ENCODE peak calls at places on chromosomes 5 and 9, in ten cellular contexts. J is CD8-positive, alpha-beta T cell; U is SJSA1; E is right atrium auricular region; W is iris pigment epithelial cell; G is KBM-7; P is PC-3; R is astrocyte of the cerebellum; C is activated CD4-positive, alpha-beta T cell treated with anti-CD3 and anti-CD28 coated beads, Interleukin-2, amount 50 U/mL, for 1 hour; S is HT-29. K is an unnamed sample.
A peak's percentile ranks its signal among the peaks of the same experiment; 100 is the strongest.

GRCh38 chr9:116237456-116237855 is 83.9 kb downstream of the PAPPA start:
- DNase-seq in S (no peak), G (no peak), R (no peak), C (no peak), J (no peak), P (no peak), E (no peak), U (no peak), W (no peak), K (no peak)

GRCh38 chr5:17346811-17347210 is 129.4 kb downstream of the BASP1 start:
- DNase-seq in J (no peak), P (no peak), U (no peak), R (no peak), C (no peak), S (no peak), E (no peak), G (no peak), W (peak; percentile 65), K (no peak)

GRCh38 chr5:95080456-95080855 is 204.4 kb downstream of the MCTP1 start:
- DNase-seq in C (no peak), J (no peak), P (no peak), U (no peak), R (no peak), W (peak; percentile 29), G (no peak), E (no peak), S (peak; percentile 13), K (no peak)

GRCh38 chr5:164422400-164422799 is 917.0 kb downstream of the MAT2B start:
- DNase-seq in P (no peak), J (no peak), S (peak; percentile 34), W (peak; percentile 32), R (no peak), U (no peak), C (no peak), E (no peak), G (no peak), K (peak; percentile 83)

GRCh38 chr5:121752149-121752548 is 99.5 kb upstream of the FTMT start:
- DNase-seq in E (no peak), U (no peak), G (no peak), C (no peak), R (no peak), W (no peak), J (no peak), P (no peak), S (no peak), K (no peak)

GRCh38 chr9:93267681-93268505 is 84.0 kb downstream of the WNK2 start:
- DNase-seq in S (no peak), W (no peak), P (no peak), J (no peak), C (no peak), U (no peak), E (no peak), G (no peak), R (no peak), K (no peak)

GRCh38 chr9:113223963-113224362 is 2.6 kb downstream of the SLC31A1 start:
- DNase-seq in U (no peak), J (no peak), P (no peak), W (peak; percentile 93), R (no peak), E (no peak), S (no peak), C (no peak), G (no peak), K (no peak)

GRCh38 chr5:143309661-143310431 is 93.6 kb downstream of the NR3C1 start:
- DNase-seq in G (no peak), P (peak; percentile 61), C (no peak), E (no peak), U (no peak), J (no peak), S (no peak), W (peak; percentile 72), R (no peak), K (no peak)

GRCh38 chr9:123985869-123986268 is 25.7 kb upstream of the LHX2 start:
- DNase-seq in R (no peak), W (no peak), C (no peak), E (no peak), P (no peak), U (no peak), G (no peak), J (no peak), S (no peak), K (no peak)

GRCh38 chr9:3018691-3019230 is 174.9 kb upstream of the PUM3 start:
- DNase-seq in J (no peak), U (no peak), S (no peak), P (no peak), E (no peak), G (no peak), C (no peak), W (no peak), R (no peak), K (no peak)

GRCh38 chr9:614421-614820 is 227.1 kb upstream of the DMRT1 start:
- DNase-seq in G (peak; percentile 82), R (no peak), P (no peak), W (no peak), J (no peak), E (no peak), C (no peak), S (no peak), U (no peak), K (no peak)

GRCh38 chr9:107137495-107138202 is 145.4 kb upstream of the RAD23B start:
- DNase-seq in R (peak; percentile 9), W (peak; percentile 35), C (no peak), E (no peak), U (no peak), G (peak; percentile 25), J (no peak), S (peak; percentile 55), P (peak; percentile 50), K (peak; percentile 51)

K was measured in mesendoderm.